ENCODE peak calls at places on chromosomes 11 and 22, in eight cellular contexts. One of them, this sample, is unnamed.

GRCh38 chr11:1765871-1766718 is 2.4 kb upstream of the CTSD start:
- DNase-seq in IMR-90: no peak
- DNase-seq in AG09309: no peak
- DNase-seq in A549: no peak
- DNase-seq in upper lobe of right lung: peak
- DNase-seq in cardiac fibroblast: no peak
- DNase-seq in glutamatergic neuron: peak
- DNase-seq in MM.1S: no peak
- DNase-seq in this sample: no peak

GRCh38 chr11:94310191-94310875 is 6.0 kb downstream of the IZUMO1R start:
- DNase-seq in IMR-90: no peak
- DNase-seq in AG09309: no peak
- DNase-seq in A549: no peak
- DNase-seq in upper lobe of right lung: no peak
- DNase-seq in cardiac fibroblast: no peak
- DNase-seq in glutamatergic neuron: no peak
- DNase-seq in MM.1S: no peak
- DNase-seq in this sample: no peak

GRCh38 chr22:29503811-29504372 is 23.9 kb downstream of the NEFH start:
- DNase-seq in IMR-90: peak
- DNase-seq in AG09309: peak
- DNase-seq in A549: no peak
- DNase-seq in upper lobe of right lung: no peak
- DNase-seq in cardiac fibroblast: peak
- DNase-seq in glutamatergic neuron: no peak
- DNase-seq in MM.1S: no peak
- DNase-seq in this sample: no peak

GRCh38 chr11:134521452-134522289 is 109.6 kb upstream of the B3GAT1 start:
- DNase-seq in IMR-90: no peak
- DNase-seq in AG09309: no peak
- DNase-seq in A549: no peak
- DNase-seq in upper lobe of right lung: no peak
- DNase-seq in cardiac fibroblast: no peak
- DNase-seq in glutamatergic neuron: peak
- DNase-seq in MM.1S: no peak
- DNase-seq in this sample: no peak

GRCh38 chr11:2446590-2447252 is 1.9 kb downstream of the KCNQ1 start:
- DNase-seq in IMR-90: no peak
- DNase-seq in AG09309: no peak
- DNase-seq in A549: no peak
- DNase-seq in upper lobe of right lung: peak
- DNase-seq in cardiac fibroblast: no peak
- DNase-seq in glutamatergic neuron: peak
- DNase-seq in MM.1S: no peak
- DNase-seq in this sample: no peak

GRCh38 chr11:24375896-24376295 is 121.0 kb upstream of the LUZP2 start:
- DNase-seq in IMR-90: peak
- DNase-seq in AG09309: no peak
- DNase-seq in A549: no peak
- DNase-seq in upper lobe of right lung: no peak
- DNase-seq in cardiac fibroblast: no peak
- DNase-seq in glutamatergic neuron: no peak
- DNase-seq in MM.1S: no peak
- DNase-seq in this sample: no peak

GRCh38 chr22:32562916-32563315 is 88.3 kb downstream of the FBXO7 start:
- DNase-seq in IMR-90: no peak
- DNase-seq in AG09309: no peak
- DNase-seq in A549: no peak
- DNase-seq in upper lobe of right lung: no peak
- DNase-seq in cardiac fibroblast: no peak
- DNase-seq in glutamatergic neuron: no peak
- DNase-seq in MM.1S: no peak
- DNase-seq in this sample: no peak

GRCh38 chr22:50305658-50306566 is 1.5 kb downstream of the PLXNB2 start:
- DNase-seq in IMR-90: peak
- DNase-seq in AG09309: peak
- DNase-seq in A549: peak
- DNase-seq in upper lobe of right lung: peak
- DNase-seq in cardiac fibroblast: peak
- DNase-seq in glutamatergic neuron: no peak
- DNase-seq in MM.1S: no peak
- DNase-seq in this sample: peak

GRCh38 chr11:85784480-85784879 is 26.5 kb downstream of the SYTL2 start:
- DNase-seq in IMR-90: no peak
- DNase-seq in AG09309: no peak
- DNase-seq in A549: no peak
- DNase-seq in upper lobe of right lung: no peak
- DNase-seq in cardiac fibroblast: no peak
- DNase-seq in glutamatergic neuron: no peak
- DNase-seq in MM.1S: no peak
- DNase-seq in this sample: no peak

GRCh38 chr11:123308077-123308476 is 113.0 kb upstream of the CLMP start:
- DNase-seq in IMR-90: peak
- DNase-seq in AG09309: peak
- DNase-seq in A549: no peak
- DNase-seq in upper lobe of right lung: no peak
- DNase-seq in cardiac fibroblast: peak
- DNase-seq in glutamatergic neuron: no peak
- DNase-seq in MM.1S: peak
- DNase-seq in this sample: no peak

GRCh38 chr11:101914737-101915426 is at the start of gene CEP126:
- DNase-seq in IMR-90: peak
- DNase-seq in AG09309: peak
- DNase-seq in A549: peak
- DNase-seq in upper lobe of right lung: peak
- DNase-seq in cardiac fibroblast: peak
- DNase-seq in glutamatergic neuron: peak
- DNase-seq in MM.1S: peak
- DNase-seq in this sample: peak

DNA sequence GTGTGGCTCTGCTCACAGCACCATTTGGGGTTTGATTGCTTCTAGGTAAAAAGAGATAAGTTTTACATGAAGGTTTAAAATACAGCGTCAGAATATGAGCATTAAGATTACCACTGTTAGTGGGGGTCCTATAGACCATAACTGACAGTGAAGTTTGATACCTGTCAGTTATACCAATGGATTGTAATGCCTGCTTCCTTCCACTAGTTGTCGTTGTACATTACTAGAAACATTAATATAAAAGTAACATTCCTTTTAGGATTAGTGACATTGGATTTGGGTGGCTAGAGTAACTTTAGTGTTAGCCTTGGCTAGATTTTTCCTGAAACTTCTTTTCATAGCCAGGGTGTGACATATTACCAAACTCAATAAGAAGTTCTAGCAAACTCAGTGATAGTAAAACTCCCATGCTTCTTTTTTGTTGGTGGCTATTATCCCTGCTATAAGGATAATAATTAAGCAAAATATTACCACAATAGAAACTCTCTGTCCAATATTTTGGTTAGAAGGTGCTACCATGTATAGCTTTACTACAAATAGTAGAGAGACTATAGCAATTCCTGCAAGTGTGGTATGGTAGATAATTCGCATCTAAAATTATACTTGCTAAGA is 57.1 kb downstream of the FAM181B start:
- DNase-seq in IMR-90: no peak
- DNase-seq in AG09309: no peak
- DNase-seq in A549: no peak
- DNase-seq in upper lobe of right lung: no peak
- DNase-seq in cardiac fibroblast: no peak
- DNase-seq in glutamatergic neuron: no peak
- DNase-seq in MM.1S: no peak
- DNase-seq in this sample: no peak
- TF ChIP-seq CTCF in IMR-90: peak
- TF ChIP-seq CTCF in AG09309: peak
- TF ChIP-seq CTCF in A549: peak
- TF ChIP-seq CTCF in upper lobe of right lung: peak
- TF ChIP-seq CTCF in cardiac fibroblast: peak
- TF ChIP-seq CTCF in glutamatergic neuron: peak
- TF ChIP-seq CTCF in MM.1S: peak
- TF ChIP-seq CTCF in this sample: peak

GRCh38 chr22:48301908-48302307 is 1525.8 kb downstream of the BRD1 start:
- DNase-seq in IMR-90: no peak
- DNase-seq in AG09309: no peak
- DNase-seq in A549: no peak
- DNase-seq in upper lobe of right lung: peak
- DNase-seq in cardiac fibroblast: no peak
- DNase-seq in glutamatergic neuron: no peak
- DNase-seq in MM.1S: no peak
- DNase-seq in this sample: no peak
- TF ChIP-seq CTCF in IMR-90: no peak
- TF ChIP-seq CTCF in AG09309: no peak
- TF ChIP-seq CTCF in A549: no peak
- TF ChIP-seq CTCF in upper lobe of right lung: no peak
- TF ChIP-seq CTCF in cardiac fibroblast: no peak
- TF ChIP-seq CTCF in glutamatergic neuron: no peak
- TF ChIP-seq CTCF in MM.1S: no peak
- TF ChIP-seq CTCF in this sample: no peak

GRCh38 chr11:68010058-68011041 is at the start of gene ALDH3B1:
- DNase-seq in IMR-90: peak
- DNase-seq in AG09309: no peak
- DNase-seq in A549: peak
- DNase-seq in upper lobe of right lung: peak
- DNase-seq in cardiac fibroblast: peak
- DNase-seq in glutamatergic neuron: peak
- DNase-seq in MM.1S: peak
- DNase-seq in this sample: no peak
- TF ChIP-seq CTCF in IMR-90: peak
- TF ChIP-seq CTCF in AG09309: no peak
- TF ChIP-seq CTCF in A549: no peak
- TF ChIP-seq CTCF in upper lobe of right lung: no peak
- TF ChIP-seq CTCF in cardiac fibroblast: no peak
- TF ChIP-seq CTCF in glutamatergic neuron: no peak
- TF ChIP-seq CTCF in MM.1S: no peak
- TF ChIP-seq CTCF in this sample: no peak

DNA sequence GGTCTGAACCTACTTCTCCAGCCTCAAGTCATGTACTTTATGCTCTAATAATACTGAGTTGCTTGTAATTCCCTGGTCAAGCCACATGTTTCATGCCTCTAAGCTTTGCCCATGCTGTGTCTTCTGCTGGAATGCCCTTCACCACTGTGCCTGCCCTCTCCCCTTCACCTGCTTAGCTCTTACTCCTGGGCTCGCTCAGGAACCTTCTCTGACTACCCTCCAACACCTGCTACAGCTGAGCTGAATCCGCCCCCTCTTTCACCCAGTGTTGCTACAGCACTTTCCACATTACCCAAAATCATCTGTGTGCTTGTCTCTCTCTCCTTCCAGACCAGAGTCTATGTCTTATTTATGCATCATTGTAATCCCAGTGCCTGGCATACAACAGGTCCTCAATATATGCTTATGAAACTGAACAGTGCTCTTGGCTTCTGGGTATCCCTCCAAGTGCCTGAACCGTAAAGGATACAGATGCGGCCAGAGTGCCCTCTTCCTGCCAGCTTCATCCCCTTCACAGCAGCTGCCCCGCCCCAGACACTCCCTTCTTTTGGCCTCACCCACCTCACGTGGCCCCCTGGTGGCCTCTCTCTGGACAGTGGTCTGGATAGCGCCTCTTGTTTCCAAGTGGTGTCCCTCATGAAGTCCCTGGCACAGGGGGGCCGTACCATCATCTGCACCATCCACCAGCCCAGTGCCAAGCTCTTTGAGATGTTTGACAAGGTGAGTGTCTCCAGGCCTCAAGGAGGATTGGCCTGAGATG is 7.1 kb downstream of the ABCG4 start:
- DNase-seq in IMR-90: no peak
- DNase-seq in AG09309: no peak
- DNase-seq in A549: peak
- DNase-seq in upper lobe of right lung: no peak
- DNase-seq in cardiac fibroblast: no peak
- DNase-seq in glutamatergic neuron: peak
- DNase-seq in MM.1S: peak
- DNase-seq in this sample: no peak
- TF ChIP-seq CTCF in IMR-90: peak
- TF ChIP-seq CTCF in AG09309: peak
- TF ChIP-seq CTCF in A549: no peak
- TF ChIP-seq CTCF in upper lobe of right lung: peak
- TF ChIP-seq CTCF in cardiac fibroblast: no peak
- TF ChIP-seq CTCF in glutamatergic neuron: peak
- TF ChIP-seq CTCF in MM.1S: peak
- TF ChIP-seq CTCF in this sample: peak

GRCh38 chr11:59614277-59615131 is 1.1 kb downstream of the OSBP start:
- DNase-seq in IMR-90: no peak
- DNase-seq in AG09309: no peak
- DNase-seq in A549: no peak
- DNase-seq in upper lobe of right lung: no peak
- DNase-seq in cardiac fibroblast: peak
- DNase-seq in glutamatergic neuron: no peak
- DNase-seq in MM.1S: no peak
- DNase-seq in this sample: no peak

GRCh38 chr11:59615132-59615636 is 390 bp downstream of the OSBP start:
- DNase-seq in IMR-90: no peak
- DNase-seq in AG09309: no peak
- DNase-seq in A549: peak
- DNase-seq in upper lobe of right lung: peak
- DNase-seq in cardiac fibroblast: peak
- DNase-seq in glutamatergic neuron: peak
- DNase-seq in MM.1S: peak
- DNase-seq in this sample: peak

GRCh38 chr11:59616396-59616982 is 915 bp upstream of the OSBP start:
- DNase-seq in IMR-90: no peak
- DNase-seq in AG09309: no peak
- DNase-seq in A549: no peak
- DNase-seq in upper lobe of right lung: peak
- DNase-seq in cardiac fibroblast: no peak
- DNase-seq in glutamatergic neuron: peak
- DNase-seq in MM.1S: no peak
- DNase-seq in this sample: no peak

GRCh38 chr11:59617876-59618275 is 2.3 kb upstream of the OSBP start:
- DNase-seq in IMR-90: no peak
- DNase-seq in AG09309: no peak
- DNase-seq in A549: no peak
- DNase-seq in upper lobe of right lung: no peak
- DNase-seq in cardiac fibroblast: no peak
- DNase-seq in glutamatergic neuron: no peak
- DNase-seq in MM.1S: no peak
- DNase-seq in this sample: no peak

DNA sequence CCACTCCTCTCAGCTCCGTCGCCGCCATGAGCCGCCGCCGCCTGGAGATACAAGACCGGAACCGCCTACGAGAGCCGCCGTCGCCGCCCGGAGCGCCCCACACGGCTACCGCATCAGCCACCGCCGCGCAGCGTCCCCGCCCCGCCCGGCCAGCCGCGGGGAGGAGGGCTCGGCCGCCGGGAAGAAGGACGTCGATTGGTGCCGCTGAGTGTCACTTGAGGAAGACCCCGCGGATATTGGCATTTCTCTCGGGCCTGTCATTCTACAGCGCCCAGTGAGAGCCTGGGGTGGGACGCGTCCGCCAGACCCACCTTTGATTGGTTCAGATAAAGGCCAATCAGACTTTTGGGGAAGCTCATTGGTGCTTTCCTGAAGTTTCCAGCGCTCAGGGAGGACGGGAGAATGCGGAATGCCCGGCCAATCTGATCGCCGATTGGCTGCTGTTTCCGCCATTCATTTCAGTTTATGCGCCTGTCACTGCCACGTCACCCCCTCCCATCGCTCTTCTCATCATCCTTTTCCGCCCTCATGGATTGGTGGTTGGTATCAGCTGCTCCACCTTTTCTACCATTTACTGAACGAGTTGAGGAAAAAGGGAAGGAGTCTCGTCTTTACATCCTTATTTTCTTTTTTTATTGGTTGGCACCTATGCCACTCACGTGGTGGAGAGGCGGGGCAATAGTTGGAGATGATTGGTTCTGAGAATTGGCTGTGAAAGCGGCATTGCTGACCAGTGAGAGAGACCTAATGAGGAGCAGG is at the start of gene OSBP:
- DNase-seq in IMR-90: peak
- DNase-seq in AG09309: peak
- DNase-seq in A549: peak
- DNase-seq in upper lobe of right lung: peak
- DNase-seq in cardiac fibroblast: peak
- DNase-seq in glutamatergic neuron: peak
- DNase-seq in MM.1S: peak
- DNase-seq in this sample: peak
- TF ChIP-seq CTCF in IMR-90: peak
- TF ChIP-seq CTCF in AG09309: no peak
- TF ChIP-seq CTCF in A549: no peak
- TF ChIP-seq CTCF in upper lobe of right lung: no peak
- TF ChIP-seq CTCF in cardiac fibroblast: no peak
- TF ChIP-seq CTCF in glutamatergic neuron: no peak
- TF ChIP-seq CTCF in MM.1S: no peak
- TF ChIP-seq CTCF in this sample: no peak

This sample was measured in GM13977.